ENCODE peak calls at places on chromosomes 1 and 21, in five cellular contexts. E is mammary epithelial cell; C is activated gamma-delta T cell treated with Interleukin-2 at 50 U/mL for 16 hours; U is activated T-cell treated with anti-CD3 and anti-CD28 coated beads, Interleukin-2, amount 50 U/mL, for 24 hours; D is fibroblast of pulmonary artery. F is an unnamed sample.

GRCh38 chr21:41566500-41567014 is 58.6 kb upstream of the TMPRSS2 start:
- DNase-seq in U (no peak), D (no peak), C (no peak), E (no peak), F (no peak)

GRCh38 chr1:226551299-226551698 is 2.7 kb downstream of the STUM start:
- DNase-seq in U (no peak), D (no peak), C (no peak), E (no peak), F (no peak)

GRCh38 chr1:96361961-96362360 is 359.6 kb upstream of the PTBP2 start:
- DNase-seq in C (no peak), E (no peak), D (no peak), U (no peak), F (no peak)

GRCh38 chr1:151537112-151537511 is 3.0 kb upstream of the TUFT1 start:
- DNase-seq in E (peak; percentile 80), D (peak; percentile 98), U (no peak), C (no peak), F (no peak)

GRCh38 chr1:18225236-18225904 is 117.8 kb downstream of the IGSF21 start:
- DNase-seq in D (no peak), C (no peak), U (no peak), E (no peak), F (no peak)

GRCh38 chr1:161885013-161885412 is 118.9 kb downstream of the ATF6 start:
- DNase-seq in D (peak; percentile 78), E (peak; percentile 79), U (no peak), C (no peak), F (no peak)

GRCh38 chr1:106022312-106022902 is 1034.1 kb upstream of the PRMT6 start:
- DNase-seq in U (no peak), C (no peak), D (peak; percentile 10), E (no peak), F (no peak)

GRCh38 chr1:97159342-97159741 is 437.8 kb downstream of the PTBP2 start:
- DNase-seq in C (no peak), U (no peak), E (no peak), D (no peak), F (no peak)

GRCh38 chr1:200409203-200409760 is 554 bp downstream of the ZNF281 start:
- DNase-seq in D (peak; percentile 40), C (peak; percentile 24), E (no peak), U (no peak), F (peak; percentile 25)

GRCh38 chr1:169906938-169907337 is 13.2 kb upstream of the SCYL3 start:
- DNase-seq in D (peak; percentile 83), E (peak; percentile 36), C (no peak), U (no peak), F (no peak)

GRCh38 chr21:30306821-30307330 is 13.2 kb downstream of the KRTAP26-1 start:
- DNase-seq in U (no peak), D (no peak), C (no peak), E (no peak), F (no peak)

GRCh38 chr1:241203817-241204216 is 153.2 kb downstream of the RGS7 start:
- DNase-seq in C (no peak), D (no peak), U (no peak), E (no peak), F (no peak)

GRCh38 chr1:42937836-42938595 is 20.7 kb downstream of the SLC2A1 start:
- DNase-seq in U (peak; percentile 27), C (no peak), D (no peak), E (peak; percentile 66), F (no peak)

GRCh38 chr1:24256687-24257086 is 62.5 kb upstream of the GRHL3 start:
- DNase-seq in E (no peak), U (no peak), C (no peak), D (no peak), F (no peak)

GRCh38 chr1:214808845-214809460 is 206.0 kb downstream of the CENPF start:
- DNase-seq in U (no peak), C (no peak), E (peak; percentile 40), D (peak; percentile 61), F (no peak)

GRCh38 chr1:162324391-162324790 is 52.3 kb downstream of the SPATA46 start:
- DNase-seq in C (no peak), D (no peak), U (no peak), E (no peak), F (no peak)

GRCh38 chr1:50419192-50419906 is 3.9 kb downstream of the DMRTA2 start:
- DNase-seq in C (no peak), U (peak; percentile 38), E (no peak), D (no peak), F (no peak)

GRCh38 chr1:198649598-198650338 is 10.9 kb downstream of the PTPRC start:
- DNase-seq in U (no peak), D (no peak), C (no peak), E (no peak), F (no peak)